ENCODE peak calls at places on chromosomes 6 and 20, in four cellular contexts. One of them, this sample, is unnamed.

GRCh38 chr20:37552415-37552814 is 24.7 kb upstream of the BLCAP start:
- DNase-seq in Daoy: peak
- DNase-seq in NCI-H345: no peak
- DNase-seq in psoas muscle: no peak
- DNase-seq in this sample: peak

GRCh38 chr6:150800596-150801310 is 64.7 kb upstream of the MTHFD1L start:
- DNase-seq in Daoy: no peak
- DNase-seq in NCI-H345: no peak
- DNase-seq in psoas muscle: no peak
- DNase-seq in this sample: no peak

GRCh38 chr6:156910011-156910334 is 132.8 kb downstream of the ARID1B start:
- DNase-seq in Daoy: no peak
- DNase-seq in NCI-H345: no peak
- DNase-seq in psoas muscle: no peak
- DNase-seq in this sample: no peak

GRCh38 chr6:79467716-79468115 is 69.5 kb downstream of the LCA5 start:
- DNase-seq in Daoy: no peak
- DNase-seq in NCI-H345: no peak
- DNase-seq in psoas muscle: no peak
- DNase-seq in this sample: no peak

GRCh38 chr6:163226836-163227485 is 187.6 kb upstream of the QKI start:
- DNase-seq in Daoy: peak
- DNase-seq in NCI-H345: no peak
- DNase-seq in psoas muscle: no peak
- DNase-seq in this sample: peak

GRCh38 chr6:121597654-121598053 is 162.2 kb downstream of the GJA1 start:
- DNase-seq in Daoy: peak
- DNase-seq in NCI-H345: no peak
- DNase-seq in psoas muscle: no peak
- DNase-seq in this sample: peak

GRCh38 chr20:3282271-3283221 is 43.6 kb upstream of the SLC4A11 start:
- DNase-seq in Daoy: no peak
- DNase-seq in NCI-H345: no peak
- DNase-seq in psoas muscle: no peak
- DNase-seq in this sample: no peak

GRCh38 chr20:35489717-35490116 is 34.3 kb downstream of the CEP250 start:
- DNase-seq in Daoy: no peak
- DNase-seq in NCI-H345: no peak
- DNase-seq in psoas muscle: no peak
- DNase-seq in this sample: no peak

GRCh38 chr6:21791596-21791995 is 198.0 kb downstream of the SOX4 start:
- DNase-seq in Daoy: no peak
- DNase-seq in NCI-H345: no peak
- DNase-seq in psoas muscle: no peak
- DNase-seq in this sample: no peak

GRCh38 chr6:105810922-105811482 is 275.1 kb upstream of the PRDM1 start:
- DNase-seq in Daoy: no peak
- DNase-seq in NCI-H345: no peak
- DNase-seq in psoas muscle: no peak
- DNase-seq in this sample: no peak

GRCh38 chr6:142695016-142695415 is 250.0 kb downstream of the HIVEP2 start:
- DNase-seq in Daoy: no peak
- DNase-seq in NCI-H345: no peak
- DNase-seq in psoas muscle: no peak
- DNase-seq in this sample: no peak

GRCh38 chr6:45455408-45455807 is 77.7 kb upstream of the SUPT3H start:
- DNase-seq in Daoy: no peak
- DNase-seq in NCI-H345: no peak
- DNase-seq in psoas muscle: no peak
- DNase-seq in this sample: no peak

GRCh38 chr6:163333686-163334085 is 80.8 kb upstream of the QKI start:
- DNase-seq in Daoy: no peak
- DNase-seq in NCI-H345: no peak
- DNase-seq in psoas muscle: no peak
- DNase-seq in this sample: no peak

GRCh38 chr6:142871910-142872331 is 73.1 kb downstream of the HIVEP2 start:
- DNase-seq in Daoy: peak
- DNase-seq in NCI-H345: no peak
- DNase-seq in psoas muscle: no peak
- DNase-seq in this sample: peak